ENCODE peak calls at places on chromosomes 16 and 17, in four cellular contexts. X is nephron progenitor cell, G is EL, S is SHP77. L is an unnamed sample.

GRCh38 chr16:66290431-66290830 is 76.1 kb upstream of the CDH5 start:
- DNase-seq in X (no peak), G (no peak), S (no peak), L (no peak)

GRCh38 chr17:5809580-5810188 is 225.4 kb upstream of the NLRP1 start:
- DNase-seq in X (no peak), G (no peak), S (no peak), L (no peak)

GRCh38 chr16:69106491-69107291 is 1.2 kb downstream of the HAS3 start:
- DNase-seq in X (peak; percentile 50), G (no peak), S (no peak), L (peak; percentile 30)

GRCh38 chr17:78304549-78305037 is 55.3 kb downstream of the SOCS3 start:
- DNase-seq in X (no peak), G (no peak), S (no peak), L (peak; percentile 15)

GRCh38 chr17:2250140-2251095 is 53.2 kb downstream of the SMG6 start:
- DNase-seq in X (no peak), G (peak; percentile 90), S (no peak), L (no peak)

GRCh38 chr17:74445156-74445555 is 13.3 kb downstream of the GPRC5C start:
- DNase-seq in X (no peak), G (no peak), S (no peak), L (no peak)

GRCh38 chr16:47887496-47887895 is 268.3 kb downstream of the ABCC12 start:
- DNase-seq in X (peak; percentile 16), G (peak; percentile 92), S (no peak), L (no peak)

GRCh38 chr17:17824780-17825614 is 11.8 kb downstream of the SREBF1 start:
- DNase-seq in X (no peak), G (no peak), S (no peak), L (peak; percentile 58)

GRCh38 chr16:80161799-80162380 is 378.9 kb upstream of the DYNLRB2 start:
- DNase-seq in X (no peak), G (no peak), S (no peak), L (no peak)

GRCh38 chr16:8655184-8655717 is 19.2 kb upstream of the ABAT start:
- DNase-seq in X (peak; percentile 20), G (peak; percentile 44), S (peak; percentile 59), L (no peak)

GRCh38 chr17:28665994-28666393 is 4.0 kb downstream of the SUPT6H start:
- DNase-seq in X (no peak), G (no peak), S (no peak), L (no peak)

GRCh38 chr16:28842696-28843095 is 3.5 kb downstream of the TUFM start:
- DNase-seq in X (no peak), G (no peak), S (no peak), L (no peak)

GRCh38 chr17:48883171-48883570 is 9.4 kb upstream of the ATP5MC1 start:
- DNase-seq in X (peak; percentile 43), G (no peak), S (no peak), L (no peak)

GRCh38 chr17:71922439-71922838 is 198.4 kb upstream of the SOX9 start:
- DNase-seq in X (no peak), G (peak; percentile 94), S (no peak), L (no peak)

GRCh38 chr17:50220811-50221210 is 19.4 kb upstream of the COL1A1 start:
- DNase-seq in X (no peak), G (no peak), S (no peak), L (no peak)

GRCh38 chr17:57518587-57519118 is 226.4 kb downstream of the CCDC182 start:
- DNase-seq in X (no peak), G (no peak), S (peak; percentile 96), L (peak; percentile 91)

GRCh38 chr17:9668532-9668931 is 23.2 kb downstream of the USP43 start:
- DNase-seq in X (peak; percentile 5), G (peak; percentile 53), S (no peak), L (no peak)